ENCODE peak calls at places on chromosomes 11 and 22, in seven cellular contexts. I is fibroblast of villous mesenchyme, R is fibroblast of lung, B is GM12878, W is transverse colon, H is fibroblast of pulmonary artery, M is bronchial epithelial cell. S is an unnamed sample.

GRCh38 chr11:92070026-92070889 is 154.4 kb upstream of the FAT3 start:
- DNase-seq in B (no peak), M (no peak), R (peak; percentile 3), H (peak; percentile 35), W (no peak), I (peak; percentile 6), S (peak; percentile 8)

GRCh38 chr11:95337175-95337957 is 106.4 kb upstream of the SESN3 start:
- DNase-seq in M (peak; percentile 85), H (peak; percentile 67), B (peak; percentile 36), R (peak; percentile 73), W (peak; percentile 43), I (peak; percentile 59), S (peak; percentile 69)

GRCh38 chr11:62680825-62681240 is 2.0 kb upstream of the UBXN1 start:
- DNase-seq in R (peak; percentile 77), B (no peak), I (peak; percentile 85), H (peak; percentile 88), W (peak; percentile 53), M (peak; percentile 66), S (peak; percentile 90)

GRCh38 chr11:65454311-65454695 is 31.7 kb downstream of the NEAT1 start:
- DNase-seq in M (no peak), B (no peak), I (peak; percentile 59), H (peak; percentile 43), W (no peak), R (peak; percentile 71), S (no peak)

GRCh38 chr11:97140885-97141494 is 751.2 kb downstream of the JRKL start:
- DNase-seq in I (peak; percentile 8), W (no peak), M (peak; percentile 38), R (no peak), H (peak; percentile 54), B (no peak), S (peak; percentile 6)

GRCh38 chr11:64591257-64592233 is 525 bp downstream of the SLC22A12 start:
- DNase-seq in I (no peak), B (no peak), R (no peak), H (no peak), W (no peak), M (no peak), S (no peak)

GRCh38 chr22:47059076-47059475 is 296.6 kb downstream of the TBC1D22A start:
- DNase-seq in M (no peak), B (no peak), H (no peak), W (no peak), R (no peak), I (no peak), S (no peak)

GRCh38 chr11:13260963-13261599 is 16.5 kb upstream of the BMAL1 start:
- DNase-seq in H (peak; percentile 51), M (peak; percentile 50), B (no peak), R (peak; percentile 46), I (peak; percentile 19), W (no peak), S (no peak)

GRCh38 chr22:30445438-30445936 is 19.9 kb downstream of the MTFP1 start:
- DNase-seq in H (no peak), M (peak; percentile 37), R (peak; percentile 14), W (no peak), I (no peak), B (no peak), S (peak; percentile 57)

GRCh38 chr11:86812322-86812670 is 12.0 kb downstream of the PRSS23 start:
- DNase-seq in I (no peak), B (no peak), W (no peak), H (no peak), R (no peak), M (no peak), S (no peak)

GRCh38 chr11:44674809-44675208 is 52.0 kb upstream of the TSPAN18 start:
- DNase-seq in M (peak; percentile 24), I (no peak), R (no peak), W (no peak), B (no peak), H (no peak), S (no peak)

GRCh38 chr11:33842236-33842915 is 49.5 kb downstream of the LMO2 start:
- DNase-seq in I (no peak), M (no peak), H (no peak), R (no peak), W (no peak), B (no peak), S (no peak)

GRCh38 chr11:18705651-18706281 is 7.2 kb downstream of the TMEM86A start:
- DNase-seq in W (peak; percentile 37), H (no peak), I (no peak), M (no peak), B (no peak), R (no peak), S (peak; percentile 9)

GRCh38 chr11:110077866-110078325 is 15.3 kb upstream of the ZC3H12C start:
- DNase-seq in I (peak; percentile 50), R (peak; percentile 71), W (no peak), M (peak; percentile 90), B (peak; percentile 86), H (peak; percentile 67), S (peak; percentile 54)

GRCh38 chr22:29037340-29037932 is 24.2 kb downstream of the C22orf31 start:
- DNase-seq in M (no peak), I (no peak), W (no peak), H (no peak), B (no peak), R (no peak), S (no peak)

GRCh38 chr11:122796128-122796717 is 42.1 kb upstream of the CRTAM start:
- DNase-seq in R (no peak), I (peak; percentile 29), W (peak; percentile 54), M (peak; percentile 50), H (peak; percentile 58), B (no peak), S (peak; percentile 68)

GRCh38 chr11:68127791-68128681 is 6.8 kb upstream of the CHKA start:
- DNase-seq in M (no peak), I (peak; percentile 86), W (peak; percentile 50), H (peak; percentile 76), R (peak; percentile 61), B (no peak), S (peak; percentile 86)

GRCh38 chr22:19038728-19039447 is 83.3 kb downstream of the DGCR2 start:
- DNase-seq in H (no peak), M (no peak), W (no peak), B (no peak), I (no peak), R (no peak), S (no peak)

GRCh38 chr22:43824724-43825485 is 12.8 kb upstream of the EFCAB6 start:
- DNase-seq in W (no peak), I (no peak), H (no peak), B (no peak), M (no peak), R (no peak), S (no peak)

GRCh38 chr11:64356498-64357411 is 2.2 kb upstream of the RPS6KA4 start:
- DNase-seq in B (no peak), M (peak; percentile 46), R (peak; percentile 22), I (peak; percentile 43), H (peak; percentile 48), W (no peak), S (peak; percentile 70)

GRCh38 chr11:117354550-117354949 is 26.9 kb downstream of the CEP164 start:
- DNase-seq in M (no peak), H (no peak), I (no peak), R (no peak), B (no peak), W (no peak), S (no peak)

GRCh38 chr11:128550261-128550821 is 37.0 kb downstream of the ETS1 start:
- DNase-seq in I (no peak), M (no peak), H (no peak), R (no peak), B (no peak), W (no peak), S (no peak)

GRCh38 chr11:34380696-34381095 is 22.9 kb upstream of the ABTB2 start:
- DNase-seq in M (peak; percentile 96), W (no peak), R (peak; percentile 66), B (no peak), I (peak; percentile 61), H (no peak), S (peak; percentile 62)

GRCh38 chr11:77524539-77524938 is 50.6 kb upstream of the PAK1 start:
- DNase-seq in R (no peak), W (no peak), M (no peak), I (no peak), B (no peak), H (no peak), S (peak; percentile 13)
- TF ChIP-seq CTCF in R (no peak), W (no peak), M (no peak), I (no peak), B (no peak), H (no peak), S (peak; percentile 34)

DNA sequence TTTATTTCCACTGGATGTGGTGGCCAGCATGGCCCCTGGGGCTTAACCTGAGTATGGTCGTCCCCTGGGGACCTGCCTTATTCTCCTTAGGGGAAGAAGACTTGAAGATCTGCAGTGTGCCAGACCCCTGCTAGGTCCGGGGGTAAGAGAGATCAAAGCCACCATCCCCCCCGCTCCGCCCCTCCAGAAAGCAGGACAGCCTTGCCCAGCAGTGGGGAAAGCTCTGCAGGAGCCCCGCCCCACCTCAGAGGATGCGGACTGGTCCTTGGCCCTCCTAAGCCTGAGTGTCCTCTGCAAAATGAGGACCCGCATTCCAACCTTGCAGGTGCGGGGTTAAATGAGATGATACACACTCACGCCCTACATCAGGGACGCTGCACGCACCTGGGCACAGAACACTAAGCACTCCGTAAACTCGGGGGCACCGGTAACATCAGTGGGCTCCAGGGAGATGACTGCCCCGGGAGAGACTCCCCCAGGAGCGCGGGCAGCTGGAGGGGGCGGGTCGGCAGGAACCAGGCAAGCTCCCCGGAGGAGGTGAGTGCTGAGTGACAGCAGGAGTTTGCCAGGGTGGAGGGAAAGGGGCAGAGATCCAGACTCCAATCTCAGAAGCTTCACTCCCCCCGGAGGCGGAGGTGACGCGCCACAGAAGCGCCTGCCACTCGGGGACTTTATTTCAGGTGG is 564 bp upstream of the ANO1 start:
- DNase-seq in R (no peak), M (no peak), W (no peak), B (no peak), H (no peak), I (no peak), S (no peak)
- H3K4me3 ChIP-seq in R (no peak overlapping the region), M (no peak overlapping the region), W (no peak overlapping the region), B (no peak overlapping the region), H (no peak overlapping the region), I (no peak overlapping the region), S (no peak overlapping the region)

GRCh38 chr11:79950172-79950571 is 509.3 kb upstream of the TENM4 start:
- DNase-seq in W (no peak), H (no peak), R (no peak), M (no peak), I (no peak), B (no peak), S (no peak)
- TF ChIP-seq CTCF in W (no peak), H (no peak), R (no peak), M (no peak), I (no peak), B (no peak), S (no peak)

DNA sequence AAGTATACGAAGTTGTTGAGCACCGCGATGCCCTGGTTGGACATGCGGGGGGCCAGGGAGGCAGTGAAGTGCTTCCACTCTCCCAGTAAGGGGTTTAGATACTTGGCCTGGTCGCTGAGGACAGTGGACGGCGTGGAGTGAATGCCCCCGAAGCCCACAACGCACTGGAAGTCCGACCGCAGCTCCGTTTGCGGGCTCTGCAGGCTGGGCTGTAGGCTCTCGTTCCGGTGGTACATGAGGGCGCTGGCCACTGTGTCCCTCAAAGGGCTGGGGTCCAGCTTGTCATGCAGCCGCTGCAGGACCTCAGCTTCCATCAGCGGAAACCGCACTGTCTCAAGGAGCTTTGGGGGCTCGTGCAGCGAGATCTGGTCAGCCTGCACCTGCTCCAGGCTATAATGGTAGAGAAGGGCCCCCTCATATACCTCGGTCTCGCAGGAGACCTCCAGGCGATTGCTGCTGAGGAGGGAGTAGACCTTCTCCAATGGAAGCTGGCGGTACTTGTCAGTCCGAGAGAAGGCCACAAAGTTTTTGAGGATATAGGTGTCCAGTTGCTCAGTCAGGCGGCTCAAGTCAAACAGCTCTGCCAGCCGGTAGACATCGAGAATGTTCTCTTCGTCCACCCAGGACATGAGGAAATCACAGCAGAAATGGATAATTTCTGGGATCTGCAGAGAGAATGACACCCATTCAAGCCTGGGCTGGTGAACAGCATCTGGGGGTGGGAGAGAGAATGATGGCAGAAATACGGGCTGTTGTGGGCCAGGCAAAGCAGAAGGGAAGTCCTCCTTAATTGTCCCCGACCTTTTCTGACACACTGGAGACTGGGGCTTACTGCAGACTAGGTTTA is 27.5 kb upstream of the SCARF2 start:
- DNase-seq in H (no peak), B (no peak), M (no peak), W (no peak), R (no peak), I (no peak), S (no peak)
- H3K4me3 ChIP-seq in H (no peak overlapping the region), B (no peak overlapping the region), M (no peak overlapping the region), W (no peak overlapping the region), R (no peak overlapping the region), I (no peak overlapping the region), S (no peak overlapping the region)

S was measured in choroid plexus epithelial cell.